ENCODE peak calls at places on chromosome 11, in four cellular contexts. T is NCI-H774, G is occipital lobe, F is nephron progenitor cell. B is an unnamed sample.

GRCh38 chr11:90426442-90426841 is 203.6 kb upstream of the CHORDC1 start:
- DNase-seq in T (no peak), G (no peak), F (no peak), B (no peak)

GRCh38 chr11:62129610-62130497 is 6.0 kb downstream of the INCENP start:
- DNase-seq in T (no peak), G (no peak), F (no peak), B (peak)

GRCh38 chr11:2271327-2272240 is 1.2 kb upstream of the ASCL2 start:
- DNase-seq in T (no peak), G (no peak), F (no peak), B (peak)

GRCh38 chr11:118263694-118264567 is at the start of gene MPZL2:
- DNase-seq in T (peak), G (no peak), F (peak), B (peak)

GRCh38 chr11:115580927-115581680 is 76.9 kb upstream of the CADM1 start:
- DNase-seq in T (peak), G (no peak), F (peak), B (no peak)

GRCh38 chr11:111918390-111919256 is at the start of gene C11orf52:
- DNase-seq in T (peak), G (no peak), F (peak), B (no peak)

GRCh38 chr11:120696597-120696996 is 185.0 kb downstream of the GRIK4 start:
- DNase-seq in T (no peak), G (no peak), F (no peak), B (no peak)

GRCh38 chr11:122746050-122746478 is 90.5 kb downstream of the UBASH3B start:
- DNase-seq in T (no peak), G (no peak), F (no peak), B (peak)

B was measured in cardiac septum.